ENCODE peak calls at places on chromosomes 2 and 18, in ten cellular contexts. D is stomach, E is A549, K is esophagus squamous epithelium, J is sigmoid colon, S is H54, M is body of pancreas, N is transverse colon, Q is erythroblast, U is GM12892. Z is an unnamed sample.
A peak's percentile ranks its signal among the peaks of the same experiment; 100 is the strongest.

GRCh38 chr2:233816334-233816733 is 38.0 kb downstream of the HJURP start:
- DNase-seq in D (no peak), E (no peak), K (no peak), J (peak; percentile 30), S (no peak), M (no peak), N (peak; percentile 2), Q (no peak), U (no peak), Z (peak; percentile 11)

GRCh38 chr2:8496617-8497016 is 185.2 kb upstream of the ID2 start:
- DNase-seq in D (no peak), E (no peak), K (no peak), J (peak; percentile 42), S (no peak), M (no peak), N (no peak), Q (no peak), U (no peak), Z (no peak)

GRCh38 chr2:86622409-86622877 is 1.2 kb downstream of the RNF103 start:
- DNase-seq in D (peak; percentile 44), E (no peak), K (peak; percentile 19), J (peak; percentile 76), S (peak; percentile 20), M (peak; percentile 45), N (peak; percentile 50), Q (peak; percentile 58), U (no peak), Z (peak; percentile 32)

GRCh38 chr2:144692661-144693060 is 172.7 kb upstream of the ZEB2 start:
- DNase-seq in D (no peak), E (no peak), K (no peak), J (no peak), S (no peak), M (no peak), N (no peak), Q (no peak), U (no peak), Z (no peak)

GRCh38 chr2:176473177-176473576 is 203.9 kb downstream of the MTX2 start:
- DNase-seq in D (no peak), E (no peak), K (no peak), J (peak; percentile 76), S (no peak), M (no peak), N (peak; percentile 18), Q (no peak), U (no peak), Z (peak; percentile 68)

GRCh38 chr2:19048593-19049264 is 309.7 kb downstream of the OSR1 start:
- DNase-seq in D (peak; percentile 89), E (peak; percentile 14), K (no peak), J (no peak), S (no peak), M (peak; percentile 92), N (peak; percentile 23), Q (no peak), U (no peak), Z (peak; percentile 85)

GRCh38 chr2:146801886-146802285 is 1042.9 kb upstream of the ACVR2A start:
- DNase-seq in D (no peak), E (no peak), K (no peak), J (no peak), S (no peak), M (no peak), N (no peak), Q (no peak), U (no peak), Z (no peak)

GRCh38 chr2:183872131-183872530 is 726.2 kb upstream of the ZNF804A start:
- DNase-seq in D (no peak), E (no peak), K (no peak), J (no peak), S (no peak), M (no peak), N (no peak), Q (no peak), U (no peak), Z (no peak)

GRCh38 chr18:52190630-52191029 is 149.4 kb upstream of the DCC start:
- DNase-seq in D (no peak), E (no peak), K (no peak), J (no peak), S (no peak), M (no peak), N (no peak), Q (no peak), U (no peak), Z (no peak)

GRCh38 chr2:50956886-50957285 is 75.0 kb downstream of the NRXN1 start:
- DNase-seq in D (no peak), E (no peak), K (no peak), J (no peak), S (no peak), M (no peak), N (no peak), Q (no peak), U (no peak), Z (no peak)

GRCh38 chr2:45651415-45652089 is at the start of gene PRKCE:
- DNase-seq in D (peak; percentile 61), E (peak; percentile 67), K (peak; percentile 17), J (peak; percentile 87), S (peak; percentile 79), M (peak; percentile 57), N (peak; percentile 68), Q (no peak), U (peak; percentile 47), Z (peak; percentile 78)

GRCh38 chr2:222613715-222614331 is 42.1 kb downstream of the FARSB start:
- DNase-seq in D (no peak), E (peak; percentile 71), K (no peak), J (no peak), S (peak; percentile 15), M (no peak), N (no peak), Q (peak; percentile 59), U (peak; percentile 27), Z (no peak)

GRCh38 chr2:105388971-105389381 is 9.9 kb downstream of the FHL2 start:
- DNase-seq in D (no peak), E (no peak), K (no peak), J (no peak), S (no peak), M (no peak), N (no peak), Q (no peak), U (no peak), Z (no peak)

GRCh38 chr18:9825571-9826073 is 60.2 kb upstream of the TXNDC2 start:
- DNase-seq in D (no peak), E (peak; percentile 65), K (no peak), J (no peak), S (peak; percentile 39), M (peak; percentile 48), N (peak; percentile 68), Q (peak; percentile 63), U (no peak), Z (peak; percentile 36)

GRCh38 chr2:179098080-179098689 is 48.2 kb upstream of the CCDC141 start:
- DNase-seq in D (no peak), E (no peak), K (no peak), J (no peak), S (no peak), M (no peak), N (no peak), Q (no peak), U (no peak), Z (no peak)

GRCh38 chr2:39545957-39546356 is 108.9 kb upstream of the MAP4K3 start:
- DNase-seq in D (no peak), E (no peak), K (no peak), J (no peak), S (no peak), M (no peak), N (no peak), Q (no peak), U (no peak), Z (no peak)
- TF ChIP-seq POLR2A in D (no peak), E (no peak), K (no peak), J (no peak), S (no peak), M (no peak), N (no peak), Q (no peak), U (no peak), Z (no peak)

GRCh38 chr18:12308386-12309100 is 502 bp downstream of the TUBB6 start:
- DNase-seq in D (peak; percentile 70), E (peak; percentile 43), K (peak; percentile 21), J (peak; percentile 95), S (peak; percentile 74), M (peak; percentile 83), N (peak; percentile 75), Q (peak; percentile 89), U (peak; percentile 60), Z (peak; percentile 55)
- TF ChIP-seq POLR2A in D (no peak), E (no peak), K (peak; percentile 65), J (peak; percentile 76), S (peak; percentile 77), M (peak; percentile 77), N (peak; percentile 58), Q (peak; percentile 75), U (no peak), Z (peak; percentile 34)

GRCh38 chr18:12287684-12288405 is 20.2 kb upstream of the TUBB6 start:
- DNase-seq in D (peak; percentile 73), E (peak; percentile 36), K (no peak), J (peak; percentile 93), S (peak; percentile 81), M (peak; percentile 70), N (peak; percentile 81), Q (peak; percentile 74), U (no peak), Z (peak; percentile 54)
- TF ChIP-seq POLR2A in D (no peak), E (no peak), K (peak; percentile 45), J (no peak), S (peak; percentile 30), M (peak; percentile 31), N (peak; percentile 24), Q (no peak), U (no peak), Z (no peak)

GRCh38 chr2:73267008-73267407 is 17.3 kb downstream of the FBXO41 start:
- DNase-seq in D (no peak), E (no peak), K (no peak), J (no peak), S (no peak), M (no peak), N (no peak), Q (no peak), U (no peak), Z (no peak)

GRCh38 chr2:73269686-73270465 is 14.4 kb downstream of the FBXO41 start:
- DNase-seq in D (no peak), E (no peak), K (no peak), J (no peak), S (no peak), M (no peak), N (no peak), Q (no peak), U (no peak), Z (no peak)

GRCh38 chr2:73266061-73266891 is 18.0 kb downstream of the FBXO41 start:
- DNase-seq in D (no peak), E (no peak), K (no peak), J (no peak), S (no peak), M (no peak), N (no peak), Q (no peak), U (no peak), Z (no peak)

GRCh38 chr2:73268831-73269685 is 15.2 kb downstream of the FBXO41 start:
- DNase-seq in D (peak; percentile 69), E (peak; percentile 83), K (no peak), J (no peak), S (no peak), M (peak; percentile 81), N (peak; percentile 81), Q (no peak), U (no peak), Z (peak; percentile 55)

DNA sequence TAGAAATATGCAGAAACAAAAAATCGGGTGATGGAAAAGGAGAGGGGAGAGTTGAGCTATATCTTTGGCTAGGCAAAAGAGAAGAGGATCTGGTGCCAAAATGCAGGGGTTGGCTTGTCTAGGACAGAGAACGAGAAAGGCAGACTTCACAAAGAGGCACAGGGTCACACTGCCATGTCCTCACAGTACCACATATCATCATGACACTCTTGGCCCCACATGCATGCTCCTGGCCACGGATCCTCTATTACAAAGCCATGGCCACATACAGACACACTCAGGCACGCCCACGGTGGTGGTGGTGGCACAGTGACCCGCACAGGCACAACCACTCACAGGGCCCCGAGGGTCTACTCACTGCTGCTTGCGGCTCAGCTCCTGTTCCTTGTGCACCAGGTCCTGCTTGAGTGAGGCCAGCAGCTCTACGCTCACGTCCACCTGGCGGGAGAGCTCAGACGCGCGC is 15.9 kb downstream of the FBXO41 start:
- DNase-seq in D (no peak), E (no peak), K (no peak), J (no peak), S (no peak), M (no peak), N (no peak), Q (no peak), U (no peak), Z (no peak)
- TF ChIP-seq POLR2A in D (no peak), E (no peak), K (no peak), J (no peak), S (no peak), M (no peak), N (no peak), Q (no peak), U (no peak), Z (no peak)

Z was measured in right lobe of liver.